ENCODE peak calls at places on chromosomes 5 and 9, in eight cellular contexts. U is IMR-90, W is sigmoid colon, T is HCT116, P is testis, A is heart left ventricle, O is right lobe of liver, G is tibial nerve. L is an unnamed sample.

GRCh38 chr5:168607946-168608345 is 28.8 kb upstream of the PANK3 start:
- DNase-seq in U (no peak), W (no peak), T (no peak), P (no peak), A (no peak), O (no peak), G (no peak), L (no peak)

GRCh38 chr5:126811515-126812198 is 34.7 kb downstream of the LMNB1 start:
- DNase-seq in U (peak; percentile 80), W (no peak), T (no peak), P (no peak), A (no peak), O (no peak), G (no peak), L (no peak)

GRCh38 chr9:135101926-135102325 is 14.5 kb downstream of the OLFM1 start:
- DNase-seq in U (no peak), W (no peak), T (no peak), P (no peak), A (no peak), O (no peak), G (no peak), L (no peak)

GRCh38 chr9:38662763-38663593 is 42.6 kb upstream of the ANKRD18A start:
- DNase-seq in U (no peak), W (no peak), T (no peak), P (no peak), A (no peak), O (no peak), G (no peak), L (no peak)

GRCh38 chr5:163914911-163915310 is 409.5 kb downstream of the MAT2B start:
- DNase-seq in U (no peak), W (no peak), T (no peak), P (no peak), A (peak; percentile 18), O (no peak), G (no peak), L (no peak)

GRCh38 chr5:97751556-97751955 is 568.5 kb upstream of the RIOK2 start:
- DNase-seq in U (peak; percentile 10), W (no peak), T (no peak), P (no peak), A (no peak), O (no peak), G (no peak), L (no peak)

GRCh38 chr5:83844320-83845068 is 123.8 kb upstream of the HAPLN1 start:
- DNase-seq in U (peak; percentile 74), W (no peak), T (no peak), P (no peak), A (no peak), O (no peak), G (no peak), L (no peak)

GRCh38 chr5:179612577-179613459 is 10.7 kb downstream of the HNRNPH1 start:
- DNase-seq in U (no peak), W (peak; percentile 56), T (no peak), P (peak; percentile 14), A (no peak), O (no peak), G (no peak), L (no peak)

GRCh38 chr9:88379352-88379751 is 8.9 kb upstream of the SPIN1 start:
- DNase-seq in U (no peak), W (no peak), T (no peak), P (no peak), A (no peak), O (no peak), G (no peak), L (no peak)

GRCh38 chr5:3364941-3365340 is 230.7 kb upstream of the IRX1 start:
- DNase-seq in U (no peak), W (no peak), T (no peak), P (no peak), A (no peak), O (peak; percentile 9), G (no peak), L (no peak)

GRCh38 chr9:4548796-4549725 is 58.8 kb downstream of the SLC1A1 start:
- DNase-seq in U (no peak), W (no peak), T (no peak), P (peak; percentile 20), A (no peak), O (no peak), G (no peak), L (no peak)

GRCh38 chr5:82766216-82766615 is 311.0 kb downstream of the TMEM167A start:
- DNase-seq in U (no peak), W (no peak), T (no peak), P (no peak), A (no peak), O (no peak), G (no peak), L (no peak)

GRCh38 chr9:38042626-38043359 is 26.2 kb downstream of the SHB start:
- DNase-seq in U (no peak), W (no peak), T (no peak), P (no peak), A (no peak), O (no peak), G (no peak), L (peak; percentile 41)

GRCh38 chr5:132830436-132831094 is at the start of gene SHROOM1:
- DNase-seq in U (peak; percentile 27), W (no peak), T (peak; percentile 44), P (peak; percentile 52), A (peak; percentile 80), O (peak; percentile 89), G (no peak), L (peak; percentile 75)

GRCh38 chr5:111509119-111509518 is 3.2 kb downstream of the STARD4 start:
- DNase-seq in U (no peak), W (no peak), T (no peak), P (no peak), A (no peak), O (no peak), G (no peak), L (no peak)

GRCh38 chr9:137564817-137565411 is 13.2 kb downstream of the MRPL41 start:
- DNase-seq in U (no peak), W (no peak), T (no peak), P (no peak), A (no peak), O (no peak), G (no peak), L (no peak)

GRCh38 chr5:74434124-74434899 is 206.2 kb downstream of the ENC1 start:
- DNase-seq in U (no peak), W (no peak), T (no peak), P (no peak), A (no peak), O (no peak), G (no peak), L (no peak)

GRCh38 chr5:39148983-39149534 is 70.3 kb downstream of the FYB1 start:
- DNase-seq in U (peak; percentile 24), W (no peak), T (peak; percentile 10), P (no peak), A (no peak), O (no peak), G (no peak), L (no peak)

GRCh38 chr5:156199045-156199444 is 127.9 kb upstream of the SGCD start:
- DNase-seq in U (no peak), W (no peak), T (no peak), P (no peak), A (no peak), O (no peak), G (no peak), L (no peak)
- TF ChIP-seq CTCF in U (no peak), W (no peak), T (no peak), P (no peak), A (no peak), O (no peak), G (no peak), L (no peak)

GRCh38 chr9:87271696-87272477 is 225.8 kb upstream of the DAPK1 start:
- DNase-seq in U (peak; percentile 13), W (no peak), T (no peak), P (no peak), A (no peak), O (no peak), G (no peak), L (no peak)
- TF ChIP-seq POLR2A in U (no peak), W (no peak), T (no peak), P (no peak), A (no peak), O (no peak), G (no peak), L (no peak)

DNA sequence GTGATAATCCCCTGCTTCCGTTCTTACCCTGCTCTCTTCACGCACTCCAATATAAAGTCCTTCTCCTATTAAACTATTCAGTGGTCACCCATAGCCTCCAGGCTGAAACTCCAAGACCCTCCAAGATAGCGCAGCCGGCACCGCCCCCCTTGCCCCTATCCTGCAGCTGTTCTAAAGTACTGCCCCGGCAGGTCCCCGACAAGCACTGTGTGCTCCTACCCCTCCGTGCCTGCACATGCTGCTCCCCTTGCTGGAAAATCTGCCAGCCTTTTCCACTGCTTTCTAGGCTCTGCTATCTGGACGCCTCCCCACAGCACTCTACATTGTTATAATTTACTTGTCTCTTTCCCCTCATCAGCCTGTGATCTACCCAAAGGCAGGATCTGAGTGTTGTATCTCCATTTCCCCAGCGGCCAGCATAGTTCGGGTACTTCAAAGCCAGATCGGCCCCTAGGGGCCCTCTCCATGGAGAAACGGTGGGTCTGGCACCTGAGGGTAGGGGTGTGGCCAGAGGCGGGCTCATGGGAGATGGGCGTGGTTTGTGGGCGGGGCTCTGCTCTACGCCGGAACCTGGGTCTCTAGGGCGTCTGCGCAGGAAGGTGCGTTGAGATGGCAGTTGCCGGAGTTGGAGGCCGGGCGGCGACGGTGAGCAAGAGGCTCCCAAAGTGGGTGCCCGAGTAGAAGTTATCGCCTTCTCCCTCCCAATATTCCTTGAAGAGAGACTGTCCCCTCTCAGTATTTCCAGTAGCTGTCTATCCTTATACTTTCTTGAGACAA is 83.5 kb upstream of the RUSC2 start:
- DNase-seq in U (no peak), W (no peak), T (no peak), P (peak; percentile 90), A (no peak), O (no peak), G (no peak), L (peak; percentile 86)
- H3K27ac ChIP-seq in U (no peak overlapping the region), W (no peak overlapping the region), T (no peak overlapping the region), P (no peak overlapping the region), A (no peak overlapping the region), O (no peak overlapping the region), G (no peak overlapping the region), L (no peak overlapping the region)

GRCh38 chr5:112647428-112647827 is 90.3 kb upstream of the APC start:
- DNase-seq in U (no peak), W (no peak), T (no peak), P (no peak), A (no peak), O (no peak), G (no peak), L (no peak)
- TF ChIP-seq CTCF in U (no peak), W (no peak), T (no peak), P (no peak), A (no peak), O (no peak), G (no peak), L (no peak)

GRCh38 chr5:151447174-151448037 is at the start of gene SLC36A1:
- DNase-seq in U (peak; percentile 86), W (peak; percentile 97), T (peak; percentile 80), P (peak; percentile 97), A (peak; percentile 94), O (peak; percentile 96), G (peak; percentile 97), L (peak; percentile 93)
- TF ChIP-seq POLR2A in U (peak; percentile 41), W (no peak), T (peak; percentile 59), P (no peak), A (no peak), O (peak; percentile 50), G (peak; percentile 57), L (no peak)

DNA sequence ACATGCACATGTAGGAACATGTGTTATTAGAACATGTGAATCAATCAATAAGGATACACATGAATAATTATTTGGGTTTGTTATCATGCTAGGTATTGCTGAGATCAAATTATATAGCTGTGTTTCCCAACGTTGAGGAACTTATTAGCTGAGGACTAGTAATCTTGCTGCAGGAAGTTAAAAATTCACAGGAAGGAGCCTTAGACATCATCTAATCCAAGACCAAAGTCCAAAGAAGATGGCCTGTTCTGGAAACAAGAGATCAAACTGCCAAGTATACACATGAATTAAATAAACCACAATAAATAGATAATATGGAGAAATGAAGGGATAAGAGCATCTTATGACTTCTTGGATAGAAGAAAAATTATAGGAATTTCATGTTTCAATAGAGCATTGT is 19.9 kb downstream of the POU5F2 start:
- DNase-seq in U (no peak), W (no peak), T (no peak), P (no peak), A (no peak), O (no peak), G (no peak), L (no peak)
- H3K27ac ChIP-seq in U (no peak overlapping the region), W (no peak overlapping the region), T (no peak overlapping the region), P (no peak overlapping the region), A (no peak overlapping the region), O (no peak overlapping the region), G (no peak overlapping the region), L (no peak overlapping the region)

L was measured in thyroid gland.